ENCODE peak calls at places on chromosomes 11 and 22, in nine cellular contexts. One of them, this sample, is unnamed. For H3K4me1, the result is how much of the 10 kb centered on the place peaks cover.

GRCh38 chr11:5368502-5369043 is 15.0 kb upstream of the OR51M1 start:
- DNase-seq in stomach: no peak
- DNase-seq in MM.1S: peak
- DNase-seq in neural progenitor cell: no peak
- DNase-seq in psoas muscle: no peak
- DNase-seq in sigmoid colon: no peak
- DNase-seq in heart right ventricle: no peak
- DNase-seq in ovary: no peak
- DNase-seq in adipocyte: peak
- DNase-seq in this sample: no peak

GRCh38 chr11:102534261-102534872 is 3.8 kb upstream of the MMP7 start:
- DNase-seq in stomach: no peak
- DNase-seq in MM.1S: no peak
- DNase-seq in neural progenitor cell: no peak
- DNase-seq in psoas muscle: no peak
- DNase-seq in sigmoid colon: no peak
- DNase-seq in heart right ventricle: no peak
- DNase-seq in ovary: no peak
- DNase-seq in adipocyte: no peak
- DNase-seq in this sample: no peak

GRCh38 chr22:46846154-46846831 is 83.8 kb downstream of the TBC1D22A start:
- DNase-seq in stomach: no peak
- DNase-seq in MM.1S: no peak
- DNase-seq in neural progenitor cell: no peak
- DNase-seq in psoas muscle: no peak
- DNase-seq in sigmoid colon: no peak
- DNase-seq in heart right ventricle: no peak
- DNase-seq in ovary: no peak
- DNase-seq in adipocyte: no peak
- DNase-seq in this sample: no peak

GRCh38 chr11:62902932-62903331 is 18.2 kb downstream of the CHRM1 start:
- DNase-seq in stomach: no peak
- DNase-seq in MM.1S: no peak
- DNase-seq in neural progenitor cell: no peak
- DNase-seq in psoas muscle: no peak
- DNase-seq in sigmoid colon: no peak
- DNase-seq in heart right ventricle: no peak
- DNase-seq in ovary: no peak
- DNase-seq in adipocyte: no peak
- DNase-seq in this sample: no peak

GRCh38 chr11:44456544-44457270 is 108.8 kb upstream of the CD82 start:
- DNase-seq in stomach: no peak
- DNase-seq in MM.1S: no peak
- DNase-seq in neural progenitor cell: peak
- DNase-seq in psoas muscle: no peak
- DNase-seq in sigmoid colon: no peak
- DNase-seq in heart right ventricle: no peak
- DNase-seq in ovary: no peak
- DNase-seq in adipocyte: no peak
- DNase-seq in this sample: no peak

GRCh38 chr22:24503137-24503850 is 8.2 kb downstream of the UPB1 start:
- DNase-seq in stomach: peak
- DNase-seq in MM.1S: peak
- DNase-seq in neural progenitor cell: peak
- DNase-seq in psoas muscle: peak
- DNase-seq in sigmoid colon: no peak
- DNase-seq in heart right ventricle: peak
- DNase-seq in ovary: peak
- DNase-seq in adipocyte: peak
- DNase-seq in this sample: peak

GRCh38 chr22:17841836-17842235 is 67.6 kb upstream of the BID start:
- DNase-seq in stomach: no peak
- DNase-seq in MM.1S: no peak
- DNase-seq in neural progenitor cell: no peak
- DNase-seq in psoas muscle: no peak
- DNase-seq in sigmoid colon: no peak
- DNase-seq in heart right ventricle: no peak
- DNase-seq in ovary: no peak
- DNase-seq in adipocyte: no peak
- DNase-seq in this sample: no peak

GRCh38 chr11:123480290-123480815 is 50.3 kb downstream of the GRAMD1B start:
- DNase-seq in stomach: no peak
- DNase-seq in MM.1S: no peak
- DNase-seq in neural progenitor cell: no peak
- DNase-seq in psoas muscle: no peak
- DNase-seq in sigmoid colon: no peak
- DNase-seq in heart right ventricle: no peak
- DNase-seq in ovary: no peak
- DNase-seq in adipocyte: no peak
- DNase-seq in this sample: no peak

GRCh38 chr11:120254788-120255518 is 15.0 kb downstream of the POU2F3 start:
- DNase-seq in stomach: no peak
- DNase-seq in MM.1S: no peak
- DNase-seq in neural progenitor cell: no peak
- DNase-seq in psoas muscle: no peak
- DNase-seq in sigmoid colon: no peak
- DNase-seq in heart right ventricle: no peak
- DNase-seq in ovary: no peak
- DNase-seq in adipocyte: no peak
- DNase-seq in this sample: no peak

GRCh38 chr11:126601550-126602215 is 246.2 kb downstream of the ST3GAL4 start:
- DNase-seq in stomach: no peak
- DNase-seq in MM.1S: no peak
- DNase-seq in neural progenitor cell: peak
- DNase-seq in psoas muscle: no peak
- DNase-seq in sigmoid colon: no peak
- DNase-seq in heart right ventricle: no peak
- DNase-seq in ovary: no peak
- DNase-seq in adipocyte: no peak
- DNase-seq in this sample: no peak

GRCh38 chr11:132719684-132720083 is 812.6 kb downstream of the OPCML start:
- DNase-seq in stomach: no peak
- DNase-seq in MM.1S: peak
- DNase-seq in neural progenitor cell: no peak
- DNase-seq in psoas muscle: no peak
- DNase-seq in sigmoid colon: no peak
- DNase-seq in heart right ventricle: no peak
- DNase-seq in ovary: no peak
- DNase-seq in adipocyte: no peak
- DNase-seq in this sample: no peak

GRCh38 chr11:70072471-70073187 is 5.5 kb upstream of the ANO1 start:
- DNase-seq in stomach: no peak
- DNase-seq in MM.1S: no peak
- DNase-seq in neural progenitor cell: no peak
- DNase-seq in psoas muscle: no peak
- DNase-seq in sigmoid colon: peak
- DNase-seq in heart right ventricle: peak
- DNase-seq in ovary: no peak
- DNase-seq in adipocyte: no peak
- DNase-seq in this sample: no peak

GRCh38 chr11:67344264-67344663 is 9.1 kb downstream of the POLD4 start:
- DNase-seq in stomach: no peak
- DNase-seq in MM.1S: no peak
- DNase-seq in neural progenitor cell: no peak
- DNase-seq in psoas muscle: no peak
- DNase-seq in sigmoid colon: no peak
- DNase-seq in heart right ventricle: no peak
- DNase-seq in ovary: no peak
- DNase-seq in adipocyte: no peak
- DNase-seq in this sample: peak
- H3K4me1 ChIP-seq in stomach: under half
- H3K4me1 ChIP-seq in MM.1S: under half
- H3K4me1 ChIP-seq in neural progenitor cell: under half
- H3K4me1 ChIP-seq in psoas muscle: under half
- H3K4me1 ChIP-seq in sigmoid colon: under half
- H3K4me1 ChIP-seq in heart right ventricle: under half
- H3K4me1 ChIP-seq in ovary: under half
- H3K4me1 ChIP-seq in adipocyte: under half
- H3K4me1 ChIP-seq in this sample: under half

GRCh38 chr11:33704240-33705002 is 3.8 kb upstream of the C11orf91 start:
- DNase-seq in stomach: no peak
- DNase-seq in MM.1S: no peak
- DNase-seq in neural progenitor cell: no peak
- DNase-seq in psoas muscle: no peak
- DNase-seq in sigmoid colon: no peak
- DNase-seq in heart right ventricle: no peak
- DNase-seq in ovary: no peak
- DNase-seq in adipocyte: no peak
- DNase-seq in this sample: no peak

GRCh38 chr11:33701302-33701701 is 676 bp upstream of the C11orf91 start:
- DNase-seq in stomach: no peak
- DNase-seq in MM.1S: peak
- DNase-seq in neural progenitor cell: no peak
- DNase-seq in psoas muscle: no peak
- DNase-seq in sigmoid colon: no peak
- DNase-seq in heart right ventricle: no peak
- DNase-seq in ovary: no peak
- DNase-seq in adipocyte: no peak
- DNase-seq in this sample: no peak

GRCh38 chr11:33701831-33702230 is 1.2 kb upstream of the C11orf91 start:
- DNase-seq in stomach: peak
- DNase-seq in MM.1S: no peak
- DNase-seq in neural progenitor cell: no peak
- DNase-seq in psoas muscle: no peak
- DNase-seq in sigmoid colon: no peak
- DNase-seq in heart right ventricle: peak
- DNase-seq in ovary: no peak
- DNase-seq in adipocyte: peak
- DNase-seq in this sample: no peak

GRCh38 chr11:33703234-33703633 is 2.6 kb upstream of the C11orf91 start:
- DNase-seq in stomach: no peak
- DNase-seq in MM.1S: no peak
- DNase-seq in neural progenitor cell: no peak
- DNase-seq in psoas muscle: no peak
- DNase-seq in sigmoid colon: no peak
- DNase-seq in heart right ventricle: no peak
- DNase-seq in ovary: no peak
- DNase-seq in adipocyte: no peak
- DNase-seq in this sample: no peak

DNA sequence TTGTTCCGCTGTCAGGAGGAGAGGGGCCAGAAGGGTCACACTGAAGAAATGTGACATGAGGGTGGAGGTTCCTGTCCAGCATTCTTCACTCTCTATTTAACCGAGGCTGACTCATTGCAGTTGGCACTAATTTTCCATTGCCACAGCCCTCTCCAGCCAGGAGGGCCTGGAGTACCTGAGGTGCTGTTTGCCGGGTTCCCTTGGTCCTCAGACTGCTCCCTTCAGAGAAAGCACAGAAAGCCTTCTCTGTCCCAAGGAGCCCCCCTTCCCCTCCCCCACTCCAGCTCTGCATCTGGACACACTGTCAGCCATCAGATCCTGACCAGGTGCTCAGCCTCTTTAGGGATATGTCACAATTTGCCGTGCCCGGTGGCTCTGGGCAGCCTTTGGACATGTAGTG is 3.1 kb upstream of the C11orf91 start:
- DNase-seq in stomach: peak
- DNase-seq in MM.1S: no peak
- DNase-seq in neural progenitor cell: no peak
- DNase-seq in psoas muscle: peak
- DNase-seq in sigmoid colon: no peak
- DNase-seq in heart right ventricle: no peak
- DNase-seq in ovary: no peak
- DNase-seq in adipocyte: no peak
- DNase-seq in this sample: no peak
- H3K4me1 ChIP-seq in stomach: under half
- H3K4me1 ChIP-seq in MM.1S: under half
- H3K4me1 ChIP-seq in neural progenitor cell: under half
- H3K4me1 ChIP-seq in psoas muscle: half or more
- H3K4me1 ChIP-seq in sigmoid colon: under half
- H3K4me1 ChIP-seq in heart right ventricle: half or more
- H3K4me1 ChIP-seq in ovary: under half
- H3K4me1 ChIP-seq in adipocyte: half or more
- H3K4me1 ChIP-seq in this sample: under half

DNA sequence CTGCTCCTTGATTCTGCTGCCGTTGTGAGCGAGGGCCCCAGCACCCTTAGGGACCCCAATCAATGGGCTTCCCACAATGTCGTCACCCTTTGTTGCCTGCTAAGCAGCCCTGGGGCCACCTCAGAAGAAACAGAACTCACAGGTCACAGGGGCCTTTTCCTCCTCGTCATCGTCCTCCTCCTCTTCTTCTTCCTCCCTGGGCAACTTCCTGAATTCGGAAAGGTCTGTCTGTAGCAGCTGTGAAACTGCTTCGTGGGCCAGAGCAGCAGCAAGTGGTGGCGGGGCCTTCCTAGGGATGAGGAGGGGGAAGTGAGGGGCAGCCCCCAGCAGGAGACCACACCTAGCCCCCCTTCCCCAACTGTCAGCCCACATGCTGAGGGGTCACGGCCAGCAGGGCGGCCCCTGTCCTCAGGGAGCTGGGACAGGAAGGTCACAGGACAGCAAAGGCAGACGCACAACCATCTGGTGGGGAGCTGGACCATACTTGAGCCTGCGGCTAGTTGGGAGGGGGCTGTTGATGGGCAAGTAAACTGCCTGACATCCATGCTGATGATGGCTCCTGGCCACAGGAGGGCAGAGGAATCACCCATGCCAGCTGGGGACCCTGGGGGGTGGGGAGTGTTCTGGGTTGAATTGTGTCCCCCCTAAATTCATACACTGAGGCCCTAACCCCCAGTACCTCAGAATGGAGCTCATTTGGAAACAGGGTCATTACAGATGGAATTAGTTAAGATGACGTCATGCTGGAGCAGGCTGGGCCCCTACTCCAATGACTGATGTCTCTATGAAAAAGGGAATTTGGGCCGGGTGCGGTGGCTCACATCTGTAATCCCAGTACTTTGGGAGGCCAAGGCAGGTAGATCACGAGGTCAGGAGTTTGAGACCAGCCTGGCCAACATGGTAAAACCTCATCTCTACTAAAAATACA is 13.0 kb downstream of the PPM1F start:
- DNase-seq in stomach: no peak
- DNase-seq in MM.1S: no peak
- DNase-seq in neural progenitor cell: no peak
- DNase-seq in psoas muscle: no peak
- DNase-seq in sigmoid colon: no peak
- DNase-seq in heart right ventricle: peak
- DNase-seq in ovary: no peak
- DNase-seq in adipocyte: peak
- DNase-seq in this sample: no peak
- H3K4me1 ChIP-seq in stomach: half or more
- H3K4me1 ChIP-seq in MM.1S: under half
- H3K4me1 ChIP-seq in neural progenitor cell: under half
- H3K4me1 ChIP-seq in psoas muscle: under half
- H3K4me1 ChIP-seq in sigmoid colon: half or more
- H3K4me1 ChIP-seq in heart right ventricle: half or more
- H3K4me1 ChIP-seq in ovary: under half
- H3K4me1 ChIP-seq in adipocyte: half or more
- H3K4me1 ChIP-seq in this sample: under half

DNA sequence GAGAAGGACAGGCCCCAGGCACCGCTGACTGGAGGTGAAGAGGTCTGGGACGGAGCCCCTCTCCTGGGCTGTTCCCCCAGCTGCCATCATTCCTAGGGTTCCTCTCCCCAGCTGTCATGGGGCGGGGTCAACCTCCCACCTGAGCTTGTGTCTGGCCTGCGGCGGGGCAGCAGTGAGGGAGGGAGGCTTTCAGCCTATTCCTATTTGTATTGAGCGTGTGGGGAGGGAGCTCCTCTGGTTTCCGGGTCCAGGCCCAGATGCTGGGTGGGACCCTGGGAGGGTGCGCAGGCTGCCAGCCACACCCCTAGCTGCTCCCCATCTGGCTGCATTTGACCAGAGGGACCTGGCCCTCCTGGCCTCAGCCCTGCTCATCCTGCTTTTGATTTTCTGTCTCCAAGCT is 13.7 kb downstream of the TSPAN4 start:
- DNase-seq in stomach: no peak
- DNase-seq in MM.1S: no peak
- DNase-seq in neural progenitor cell: no peak
- DNase-seq in psoas muscle: no peak
- DNase-seq in sigmoid colon: no peak
- DNase-seq in heart right ventricle: no peak
- DNase-seq in ovary: no peak
- DNase-seq in adipocyte: no peak
- DNase-seq in this sample: no peak
- H3K4me1 ChIP-seq in stomach: under half
- H3K4me1 ChIP-seq in MM.1S: under half
- H3K4me1 ChIP-seq in neural progenitor cell: under half
- H3K4me1 ChIP-seq in psoas muscle: under half
- H3K4me1 ChIP-seq in sigmoid colon: under half
- H3K4me1 ChIP-seq in heart right ventricle: under half
- H3K4me1 ChIP-seq in ovary: under half
- H3K4me1 ChIP-seq in adipocyte: under half
- H3K4me1 ChIP-seq in this sample: under half